ENCODE peak calls at places on chromosome 2, in seven cellular contexts. X is coronary artery, M is psoas muscle, E is lung, N is heart right ventricle, B is PC-3, T is hepatocyte. A is an unnamed sample.
A peak's percentile ranks its signal among the peaks of the same experiment; 100 is the strongest.

GRCh38 chr2:240704651-240705050 is 13.0 kb downstream of the AQP12A start:
- DNase-seq in M (peak; percentile 3), N (no peak), X (no peak), T (no peak), B (no peak), E (no peak), A (peak; percentile 5)

GRCh38 chr2:96961551-96961950 is 24.8 kb downstream of the FAM178B start:
- DNase-seq in X (no peak), T (no peak), M (no peak), N (no peak), E (no peak), B (no peak), A (no peak)

GRCh38 chr2:120177011-120177621 is 46.1 kb downstream of the TMEM185B start:
- DNase-seq in X (no peak), M (peak; percentile 34), N (peak; percentile 8), T (no peak), B (no peak), E (peak; percentile 38), A (peak; percentile 25)

GRCh38 chr2:62099523-62100175 is 96.3 kb upstream of the B3GNT2 start:
- DNase-seq in M (no peak), T (no peak), E (no peak), N (no peak), X (no peak), B (no peak), A (no peak)

GRCh38 chr2:74216642-74217041 is 18.2 kb downstream of the MTHFD2 start:
- DNase-seq in E (no peak), B (no peak), M (no peak), N (no peak), X (no peak), T (no peak), A (no peak)

GRCh38 chr2:235958221-235958620 is 210.0 kb downstream of the GBX2 start:
- DNase-seq in T (no peak), M (no peak), E (no peak), B (no peak), N (no peak), X (no peak), A (no peak)

GRCh38 chr2:238418196-238418998 is 8.3 kb upstream of the ASB1 start:
- DNase-seq in T (no peak), B (no peak), N (no peak), X (no peak), E (no peak), M (no peak), A (no peak)

GRCh38 chr2:230714122-230714453 is 1.4 kb downstream of the CAB39 start:
- DNase-seq in N (no peak), B (peak; percentile 83), E (no peak), M (no peak), T (peak; percentile 60), X (no peak), A (no peak)

GRCh38 chr2:184598313-184599053 is at the start of gene ZNF804A:
- DNase-seq in N (peak; percentile 14), E (peak; percentile 48), M (peak; percentile 30), B (peak; percentile 27), X (peak; percentile 71), T (peak; percentile 68), A (peak; percentile 47)

GRCh38 chr2:8132371-8132831 is 549.5 kb upstream of the ID2 start:
- DNase-seq in E (no peak), M (peak; percentile 42), T (no peak), X (no peak), B (no peak), N (peak; percentile 24), A (no peak)

GRCh38 chr2:36445191-36445590 is 89.6 kb downstream of the CRIM1 start:
- DNase-seq in M (no peak), T (no peak), B (no peak), X (no peak), E (no peak), N (no peak), A (no peak)

GRCh38 chr2:135709992-135710391 is 31.7 kb upstream of the UBXN4 start:
- DNase-seq in X (no peak), E (peak; percentile 58), B (peak; percentile 65), T (peak; percentile 61), M (peak; percentile 50), N (peak; percentile 26), A (peak; percentile 57)

GRCh38 chr2:160433466-160434172 is 60.0 kb downstream of the RBMS1 start:
- DNase-seq in X (no peak), E (no peak), M (no peak), B (peak; percentile 37), T (peak; percentile 23), N (no peak), A (no peak)

GRCh38 chr2:240893363-240893828 is 2.6 kb downstream of the MAB21L4 start:
- DNase-seq in E (no peak), N (no peak), M (no peak), T (peak; percentile 91), X (no peak), B (peak; percentile 38), A (no peak)

GRCh38 chr2:63525905-63526304 is 62.4 kb downstream of the WDPCP start:
- DNase-seq in T (no peak), B (no peak), E (no peak), M (no peak), X (no peak), N (no peak), A (no peak)

GRCh38 chr2:85796046-85796548 is 42.3 kb downstream of the ATOH8 start:
- DNase-seq in T (no peak), B (no peak), M (no peak), E (no peak), X (no peak), N (no peak), A (no peak)

GRCh38 chr2:239548491-239548890 is 147.7 kb upstream of the HDAC4 start:
- DNase-seq in E (no peak), M (no peak), N (no peak), B (peak; percentile 58), X (peak; percentile 61), T (no peak), A (no peak)

DNA sequence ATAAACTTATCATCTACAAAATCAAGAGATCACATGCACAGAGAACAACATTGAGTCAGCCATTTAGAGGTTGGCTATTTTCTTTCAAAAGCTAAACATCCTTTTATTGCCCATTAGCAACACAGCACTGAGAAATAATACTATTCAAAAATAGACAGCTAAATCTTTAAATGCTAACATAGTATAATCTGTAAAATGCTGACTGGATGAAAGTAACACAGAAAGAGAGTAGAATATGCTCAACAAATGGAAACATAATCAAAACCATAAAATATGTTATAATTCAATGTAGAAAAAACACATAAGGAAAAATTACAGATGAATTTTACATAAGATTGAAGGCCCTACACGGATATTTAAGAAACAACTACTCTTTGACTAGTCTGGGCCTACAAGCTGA is 56.5 kb upstream of the COL3A1 start:
- DNase-seq in N (no peak), M (no peak), E (no peak), T (no peak), B (no peak), X (no peak), A (no peak)
- TF ChIP-seq CTCF in N (no peak), M (no peak), E (no peak), T (no peak), B (no peak), X (no peak), A (no peak)

GRCh38 chr2:174607584-174607983 is 10.0 kb upstream of the WIPF1 start:
- DNase-seq in E (no peak), B (no peak), N (no peak), T (no peak), M (no peak), X (no peak), A (no peak)

GRCh38 chr2:174608866-174609214 is 11.2 kb upstream of the WIPF1 start:
- DNase-seq in T (no peak), E (no peak), M (no peak), X (no peak), B (no peak), N (no peak), A (no peak)

GRCh38 chr2:174607989-174608865 is 10.6 kb upstream of the WIPF1 start:
- DNase-seq in X (no peak), E (no peak), T (no peak), B (no peak), M (no peak), N (no peak), A (no peak)

GRCh38 chr2:174610243-174610995 is 12.8 kb upstream of the WIPF1 start:
- DNase-seq in T (no peak), N (no peak), B (no peak), X (no peak), E (no peak), M (no peak), A (no peak)

DNA sequence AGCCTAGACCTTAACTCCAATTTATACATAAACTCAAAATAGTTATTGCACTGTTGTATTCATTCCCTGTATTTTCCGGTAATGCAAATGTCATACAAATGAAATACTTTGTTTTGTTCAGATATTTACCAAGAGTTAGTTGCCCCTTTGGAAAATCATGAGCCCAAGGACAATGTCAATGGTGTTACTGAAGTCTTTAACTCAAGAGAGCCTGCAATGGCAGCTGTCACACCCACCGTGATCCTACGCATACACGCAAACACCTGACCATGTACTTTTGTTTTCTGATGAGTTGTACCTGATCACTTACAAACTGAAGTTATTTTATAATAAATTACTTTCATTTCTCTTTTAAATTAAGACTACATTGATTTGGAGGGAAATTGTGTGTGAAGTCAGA is 11.7 kb upstream of the WIPF1 start:
- DNase-seq in E (no peak), X (no peak), B (no peak), M (no peak), T (no peak), N (no peak), A (no peak)
- H3K27ac ChIP-seq in E (no peak overlapping the region), X (no peak overlapping the region), B (no peak overlapping the region), M (no peak overlapping the region), T (no peak overlapping the region), N (no peak overlapping the region), A (no peak overlapping the region)

GRCh38 chr2:172093416-172094318 is 8.4 kb downstream of the DLX1 start:
- DNase-seq in B (no peak), N (no peak), T (no peak), M (no peak), E (no peak), X (no peak), A (no peak)

GRCh38 chr2:172096661-172097547 is 5.8 kb downstream of the DLX2 start:
- DNase-seq in N (no peak), M (no peak), X (no peak), B (peak; percentile 68), T (peak; percentile 49), E (no peak), A (no peak)

GRCh38 chr2:172094319-172095145 is 8.2 kb downstream of the DLX2 start:
- DNase-seq in X (no peak), N (no peak), E (no peak), M (no peak), B (peak; percentile 38), T (no peak), A (no peak)

GRCh38 chr2:172095905-172096660 is 6.6 kb downstream of the DLX2 start:
- DNase-seq in B (peak; percentile 60), T (no peak), X (no peak), N (no peak), E (no peak), M (no peak), A (no peak)

GRCh38 chr2:172095146-172095904 is 7.4 kb downstream of the DLX2 start:
- DNase-seq in E (no peak), B (peak; percentile 91), T (peak; percentile 67), N (no peak), M (no peak), X (no peak), A (peak; percentile 28)
- H3K4me3 ChIP-seq in E (no peak overlapping the region), B (peak overlapping the region; percentile 97), T (no peak overlapping the region), N (peak overlapping the region; percentile 53), M (peak overlapping the region; percentile 64), X (peak overlapping the region; percentile 70), A (peak overlapping the region; percentile 62)

DNA sequence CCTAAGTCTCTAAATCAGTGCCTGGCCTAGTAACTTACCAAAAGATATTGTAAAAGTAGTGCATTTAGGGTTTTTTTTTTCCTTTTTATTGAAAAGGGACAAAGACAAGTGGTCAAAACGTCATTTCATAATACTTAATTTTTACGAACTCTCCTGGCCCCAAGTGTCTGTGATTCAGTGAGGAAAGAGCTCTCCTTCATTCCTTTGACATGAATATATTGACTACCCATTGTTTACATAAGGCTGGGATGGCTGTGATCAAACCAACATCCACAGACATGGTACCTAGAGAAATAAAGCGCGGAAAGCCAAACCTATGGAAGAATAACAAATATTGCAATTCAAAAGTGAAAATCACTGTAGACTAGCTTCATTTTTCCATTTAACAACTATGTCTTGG is 198.4 kb downstream of the BABAM2 start:
- DNase-seq in B (peak; percentile 79), X (no peak), E (no peak), M (no peak), T (no peak), N (no peak), A (no peak)
- TF ChIP-seq CTCF in B (no peak), X (no peak), E (no peak), M (no peak), T (no peak), N (no peak), A (no peak)